ENCODE peak calls at places on chromosomes 2 and 18, in four cellular contexts. I is HFF-Myc; L is right cardiac atrium; F is CD8-positive, alpha-beta T cell. S is an unnamed sample.

GRCh38 chr18:7230646-7231349 is at the start of gene LRRC30:
- DNase-seq in F (no peak), L (no peak), I (no peak), S (no peak)

GRCh38 chr18:26549103-26549485 is 741 bp upstream of the KCTD1 start:
- DNase-seq in I (no peak), L (peak; percentile 70), F (no peak), S (no peak)

GRCh38 chr2:219049282-219049681 is 8.0 kb upstream of the CFAP65 start:
- DNase-seq in I (no peak), F (no peak), L (no peak), S (no peak)

GRCh38 chr2:225022188-225022587 is 20.1 kb downstream of the DOCK10 start:
- DNase-seq in I (no peak), L (no peak), F (no peak), S (no peak)

GRCh38 chr2:163657257-163657656 is 78.6 kb downstream of the FIGN start:
- DNase-seq in F (no peak), L (no peak), I (no peak), S (no peak)

GRCh38 chr2:66080136-66080535 is 354.8 kb upstream of the MEIS1 start:
- DNase-seq in L (no peak), I (no peak), F (no peak), S (no peak)

GRCh38 chr2:240293865-240294461 is 141.5 kb upstream of the GPC1 start:
- DNase-seq in I (no peak), F (no peak), L (peak; percentile 76), S (no peak)

GRCh38 chr18:46480187-46480586 is 176.8 kb downstream of the LOXHD1 start:
- DNase-seq in F (no peak), I (no peak), L (no peak), S (no peak)

GRCh38 chr2:221552282-221552681 is 19.8 kb downstream of the EPHA4 start:
- DNase-seq in I (no peak), L (no peak), F (no peak), S (no peak)

GRCh38 chr2:1940660-1941059 is 196.3 kb upstream of the PXDN start:
- DNase-seq in L (peak; percentile 82), F (no peak), I (no peak), S (no peak)

GRCh38 chr18:63844254-63844653 is 43.3 kb upstream of the SERPINB2 start:
- DNase-seq in L (no peak), F (no peak), I (peak; percentile 56), S (no peak)

GRCh38 chr2:157185828-157186227 is 71.7 kb upstream of the GALNT5 start:
- DNase-seq in L (no peak), I (no peak), F (no peak), S (no peak)

GRCh38 chr2:156242874-156243273 is 89.6 kb downstream of the NR4A2 start:
- DNase-seq in I (no peak), F (no peak), L (no peak), S (no peak)

GRCh38 chr2:214358506-214358905 is 52.3 kb upstream of the VWC2L start:
- DNase-seq in I (no peak), L (no peak), F (no peak), S (no peak)

GRCh38 chr2:25606892-25607291 is 66.5 kb downstream of the DTNB start:
- DNase-seq in I (no peak), F (no peak), L (no peak), S (no peak)

GRCh38 chr2:223797811-223798721 is 39.3 kb downstream of the AP1S3 start:
- DNase-seq in I (no peak), L (no peak), F (no peak), S (no peak)

GRCh38 chr2:187171318-187171717 is 276.7 kb downstream of the CALCRL start:
- DNase-seq in I (no peak), L (no peak), F (no peak), S (no peak)

GRCh38 chr2:237639441-237640220 is 12.2 kb downstream of the LRRFIP1 start:
- DNase-seq in I (no peak), L (no peak), F (no peak), S (no peak)

GRCh38 chr2:20143263-20143662 is 81.7 kb downstream of the SDC1 start:
- DNase-seq in I (no peak), F (no peak), L (no peak), S (no peak)

GRCh38 chr2:64941751-64942150 is 47.4 kb upstream of the SLC1A4 start:
- DNase-seq in I (no peak), L (no peak), F (no peak), S (no peak)

GRCh38 chr18:51235011-51235789 is 37.7 kb upstream of the MEX3C start:
- DNase-seq in L (no peak), I (no peak), F (no peak), S (no peak)

GRCh38 chr2:158174495-158174894 is 72.8 kb downstream of the UPP2 start:
- DNase-seq in F (no peak), L (no peak), I (no peak), S (no peak)

GRCh38 chr2:226669249-226669648 is 130.4 kb downstream of the IRS1 start:
- DNase-seq in F (no peak), I (no peak), L (no peak), S (no peak)

GRCh38 chr2:160379399-160379798 is 114.2 kb downstream of the RBMS1 start:
- DNase-seq in L (no peak), F (no peak), I (no peak), S (peak; percentile 94)

GRCh38 chr18:74715306-74715705 is 117.6 kb downstream of the ZNF407 start:
- DNase-seq in I (no peak), F (no peak), L (no peak), S (no peak)

GRCh38 chr18:72898870-72899840 is 31.4 kb upstream of the NETO1 start:
- DNase-seq in L (no peak), F (no peak), I (no peak), S (no peak)

GRCh38 chr2:12251749-12252148 is 465.0 kb upstream of the TRIB2 start:
- DNase-seq in I (no peak), F (no peak), L (no peak), S (no peak)
- H3K4me3 ChIP-seq in I (no peak overlapping the region), F (no peak overlapping the region), L (no peak overlapping the region), S (no peak overlapping the region)

GRCh38 chr2:215421859-215422461 is 13.9 kb downstream of the FN1 start:
- DNase-seq in L (no peak), F (no peak), I (no peak), S (no peak)

GRCh38 chr2:215425021-215425782 is 10.7 kb downstream of the FN1 start:
- DNase-seq in L (no peak), I (no peak), F (no peak), S (no peak)

GRCh38 chr2:215423234-215423633 is 12.6 kb downstream of the FN1 start:
- DNase-seq in F (no peak), L (no peak), I (no peak), S (no peak)

GRCh38 chr2:215422676-215423075 is 13.2 kb downstream of the FN1 start:
- DNase-seq in I (no peak), L (no peak), F (no peak), S (no peak)

GRCh38 chr2:215423928-215424540 is 11.8 kb downstream of the FN1 start:
- DNase-seq in F (no peak), I (no peak), L (no peak), S (no peak)
- H3K4me3 ChIP-seq in F (no peak overlapping the region), I (no peak overlapping the region), L (no peak overlapping the region), S (no peak overlapping the region)

GRCh38 chr2:130963058-130963848 is 126.5 kb downstream of the ARHGEF4 start:
- DNase-seq in I (no peak), F (no peak), L (no peak), S (no peak)
- H3K4me3 ChIP-seq in I (no peak overlapping the region), F (no peak overlapping the region), L (peak overlapping the region; percentile 30), S (no peak overlapping the region)

DNA sequence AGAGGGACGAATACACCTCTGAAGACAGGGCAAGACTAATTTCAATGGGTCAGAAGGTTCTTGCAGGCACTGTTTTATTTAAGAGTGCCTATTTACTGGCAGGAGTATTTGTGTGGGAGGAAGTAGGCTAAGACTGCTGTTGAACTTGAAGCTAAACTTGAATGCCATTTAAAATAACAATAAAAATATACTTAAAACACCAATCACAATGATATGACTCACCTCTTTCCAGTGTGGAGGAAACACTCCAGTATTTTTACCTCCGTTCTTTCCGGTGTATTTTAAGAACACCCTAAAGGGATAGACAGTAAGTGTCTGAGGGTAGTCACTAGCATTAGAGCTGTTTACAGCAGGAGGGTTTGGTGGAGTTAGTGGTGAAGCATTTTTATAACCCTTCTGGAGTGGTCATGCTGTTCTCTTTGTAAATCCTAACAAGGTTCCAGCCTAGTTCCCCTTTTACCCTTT is 9.6 kb upstream of the HOXD1 start:
- DNase-seq in F (no peak), L (no peak), I (no peak), S (no peak)
- H3K4me3 ChIP-seq in F (no peak overlapping the region), L (no peak overlapping the region), I (no peak overlapping the region), S (no peak overlapping the region)

GRCh38 chr2:69453475-69454129 is 16.4 kb upstream of the NFU1 start:
- DNase-seq in I (no peak), L (no peak), F (no peak), S (no peak)

GRCh38 chr2:69452687-69453086 is 15.5 kb upstream of the NFU1 start:
- DNase-seq in I (no peak), F (no peak), L (no peak), S (no peak)

GRCh38 chr2:69454976-69455375 is 17.7 kb upstream of the NFU1 start:
- DNase-seq in L (no peak), I (no peak), F (no peak), S (no peak)

GRCh38 chr2:69449906-69450305 is 12.7 kb upstream of the NFU1 start:
- DNase-seq in F (no peak), I (no peak), L (no peak), S (peak; percentile 4)

DNA sequence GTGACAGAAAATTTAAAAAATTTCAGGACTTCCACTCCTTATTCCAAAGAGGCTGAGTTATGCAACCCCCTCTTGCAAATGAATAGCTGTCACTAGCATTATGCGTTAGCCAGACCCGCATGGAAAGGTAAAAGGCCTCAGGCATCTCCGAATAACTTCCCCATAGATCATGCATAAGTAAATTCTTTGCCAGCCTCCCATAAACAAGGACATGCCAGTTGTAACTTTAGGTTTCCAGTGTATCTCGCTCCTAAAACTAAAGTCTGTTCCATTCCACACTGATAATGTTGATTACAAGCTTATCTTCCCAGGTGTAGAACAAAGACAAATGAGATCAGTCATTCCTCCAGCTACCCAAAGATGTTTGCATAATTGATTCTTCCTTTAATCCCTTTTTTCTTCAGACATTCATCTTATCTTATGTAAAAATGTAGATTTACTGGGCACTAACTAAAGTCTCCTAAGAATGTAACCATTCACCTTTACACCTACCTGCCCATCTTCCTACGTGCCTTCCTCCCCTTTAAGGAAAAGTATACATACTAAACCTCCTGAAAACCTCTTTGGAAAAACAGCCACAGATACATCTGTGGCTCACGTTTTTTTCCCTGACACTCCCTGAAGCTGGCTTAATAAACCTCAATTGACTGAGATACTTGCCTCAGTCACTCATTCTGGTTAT is 13.6 kb upstream of the NFU1 start:
- DNase-seq in L (no peak), I (no peak), F (no peak), S (no peak)
- H3K4me3 ChIP-seq in L (no peak overlapping the region), I (no peak overlapping the region), F (no peak overlapping the region), S (no peak overlapping the region)

GRCh38 chr2:148875387-148876051 is 492 bp downstream of the KIF5C start:
- DNase-seq in F (no peak), I (no peak), L (peak; percentile 44), S (no peak)
- H3K4me3 ChIP-seq in F (peak overlapping the region; percentile 52), I (no peak overlapping the region), L (peak overlapping the region; percentile 27), S (no peak overlapping the region)